ENCODE peak calls at places on chromosomes 2 and 18, in nine cellular contexts. O is activated T-cell treated with anti-CD3 and anti-CD28 coated beads for 1 hour; S is stimulated activated CD8-positive, alpha-beta memory T cell treated with anti-CD3 and anti-CD28 coated beads, Interleukin-4, amount 100 ng/mL, for 48 hours; P is AG10803; Y is activated CD4-positive, alpha-beta T cell treated with anti-CD3 and anti-CD28 coated beads, Interleukin-2, amount 10 ng/mL, durations not matched to agents 7 days and 5 days; A is Right ventricle myocardium inferior; T is NCI-H774; D is NCI-H1105; V is GM12892. M is an unnamed sample.
A peak's percentile ranks its signal among the peaks of the same experiment; 100 is the strongest.

GRCh38 chr18:66511810-66512209 is 92.1 kb downstream of the CDH19 start:
- DNase-seq in O (no peak), S (no peak), P (no peak), Y (no peak), A (no peak), T (no peak), D (no peak), V (no peak), M (no peak)

GRCh38 chr2:240373289-240373885 is 62.1 kb upstream of the GPC1 start:
- DNase-seq in O (no peak), S (no peak), P (no peak), Y (no peak), A (no peak), T (no peak), D (no peak), V (no peak), M (no peak)

GRCh38 chr2:102553601-102554000 is 65.8 kb upstream of the SLC9A2 start:
- DNase-seq in O (no peak), S (no peak), P (no peak), Y (no peak), A (no peak), T (no peak), D (no peak), V (no peak), M (no peak)

GRCh38 chr18:48592540-48592939 is 53.7 kb downstream of the CTIF start:
- DNase-seq in O (no peak), S (no peak), P (no peak), Y (no peak), A (no peak), T (no peak), D (no peak), V (no peak), M (no peak)

GRCh38 chr2:80302001-80302464 is 2.5 kb downstream of the LRRTM1 start:
- DNase-seq in O (no peak), S (no peak), P (no peak), Y (no peak), A (no peak), T (no peak), D (no peak), V (no peak), M (no peak)

GRCh38 chr2:48398285-48399135 is 131.4 kb upstream of the STON1 start:
- DNase-seq in O (no peak), S (no peak), P (no peak), Y (no peak), A (no peak), T (no peak), D (peak; percentile 93), V (no peak), M (no peak)

GRCh38 chr2:207122914-207123744 is 42.6 kb downstream of the KLF7 start:
- DNase-seq in O (no peak), S (peak; percentile 77), P (peak; percentile 62), Y (no peak), A (no peak), T (no peak), D (no peak), V (no peak), M (no peak)

GRCh38 chr2:175004980-175005832 is at the start of gene CHN1:
- DNase-seq in O (peak; percentile 44), S (peak; percentile 72), P (peak; percentile 78), Y (peak; percentile 69), A (peak; percentile 89), T (peak; percentile 86), D (peak; percentile 76), V (peak; percentile 34), M (peak; percentile 58)

GRCh38 chr2:62858231-62858832 is 152.8 kb downstream of the EHBP1 start:
- DNase-seq in O (no peak), S (no peak), P (no peak), Y (no peak), A (no peak), T (no peak), D (no peak), V (no peak), M (no peak)

GRCh38 chr2:159946326-159946992 is 116.0 kb downstream of the PLA2R1 start:
- DNase-seq in O (no peak), S (no peak), P (peak; percentile 81), Y (no peak), A (no peak), T (no peak), D (peak; percentile 18), V (no peak), M (no peak)

GRCh38 chr18:30862900-30863299 is 179.6 kb downstream of the DSC3 start:
- DNase-seq in O (no peak), S (no peak), P (no peak), Y (no peak), A (no peak), T (no peak), D (no peak), V (no peak), M (no peak)

GRCh38 chr2:61151434-61151833 is 10.6 kb upstream of the C2orf74 start:
- DNase-seq in O (no peak), S (no peak), P (peak; percentile 8), Y (no peak), A (no peak), T (no peak), D (no peak), V (no peak), M (no peak)

GRCh38 chr2:207226243-207226642 is 60.5 kb upstream of the KLF7 start:
- DNase-seq in O (no peak), S (no peak), P (no peak), Y (no peak), A (no peak), T (no peak), D (no peak), V (no peak), M (no peak)

GRCh38 chr2:218291934-218292699 is at the start of gene TMBIM1:
- DNase-seq in O (peak; percentile 74), S (peak; percentile 83), P (peak; percentile 68), Y (peak; percentile 78), A (peak; percentile 95), T (peak; percentile 22), D (no peak), V (peak; percentile 92), M (peak; percentile 58)

GRCh38 chr2:154600931-154601494 is 97.5 kb upstream of the KCNJ3 start:
- DNase-seq in O (no peak), S (no peak), P (no peak), Y (no peak), A (no peak), T (no peak), D (no peak), V (no peak), M (no peak)

GRCh38 chr2:63862802-63863201 is 21.1 kb downstream of the UGP2 start:
- DNase-seq in O (no peak), S (no peak), P (no peak), Y (no peak), A (no peak), T (no peak), D (no peak), V (no peak), M (no peak)

GRCh38 chr2:66329081-66329605 is 105.8 kb upstream of the MEIS1 start:
- DNase-seq in O (no peak), S (no peak), P (no peak), Y (no peak), A (no peak), T (no peak), D (no peak), V (no peak), M (no peak)

GRCh38 chr2:176891857-176892256 is 320.7 kb upstream of the HNRNPA3 start:
- DNase-seq in O (no peak), S (no peak), P (no peak), Y (no peak), A (no peak), T (no peak), D (no peak), V (no peak), M (no peak)

GRCh38 chr2:138071720-138072719 is 107.7 kb downstream of the HNMT start:
- DNase-seq in O (no peak), S (no peak), P (no peak), Y (no peak), A (no peak), T (peak; percentile 74), D (peak; percentile 57), V (no peak), M (no peak)

GRCh38 chr18:72848534-72849237 is 19.1 kb downstream of the NETO1 start:
- DNase-seq in O (no peak), S (no peak), P (no peak), Y (no peak), A (no peak), T (no peak), D (no peak), V (no peak), M (no peak)

GRCh38 chr2:164840930-164841718 is 499 bp downstream of the COBLL1 start:
- DNase-seq in O (no peak), S (peak; percentile 47), P (peak; percentile 71), Y (peak; percentile 33), A (peak; percentile 89), T (no peak), D (peak; percentile 46), V (peak; percentile 29), M (no peak)

GRCh38 chr2:60984717-60985116 is 32.8 kb upstream of the PEX13 start:
- DNase-seq in O (no peak), S (no peak), P (no peak), Y (no peak), A (no peak), T (no peak), D (no peak), V (no peak), M (no peak)

GRCh38 chr2:216341151-216341550 is 31.1 kb downstream of the MARCHF4 start:
- DNase-seq in O (no peak), S (peak; percentile 32), P (peak; percentile 68), Y (no peak), A (no peak), T (no peak), D (peak; percentile 3), V (no peak), M (no peak)

GRCh38 chr2:156340377-156340776 is 7.9 kb upstream of the NR4A2 start:
- DNase-seq in O (no peak), S (no peak), P (no peak), Y (no peak), A (no peak), T (no peak), D (no peak), V (no peak), M (no peak)

GRCh38 chr18:78632111-78632541 is 347.5 kb upstream of the SALL3 start:
- DNase-seq in O (no peak), S (no peak), P (no peak), Y (no peak), A (no peak), T (no peak), D (no peak), V (no peak), M (no peak)

GRCh38 chr2:35989523-35989922 is 366.1 kb upstream of the CRIM1 start:
- DNase-seq in O (no peak), S (no peak), P (no peak), Y (no peak), A (no peak), T (peak; percentile 72), D (no peak), V (no peak), M (no peak)

GRCh38 chr2:234826676-234827075 is 125.1 kb upstream of the SH3BP4 start:
- DNase-seq in O (no peak), S (no peak), P (peak; percentile 53), Y (no peak), A (no peak), T (no peak), D (no peak), V (no peak), M (no peak)

GRCh38 chr2:109260886-109261700 is 132.1 kb downstream of the SH3RF3 start:
- DNase-seq in O (no peak), S (no peak), P (peak; percentile 13), Y (no peak), A (no peak), T (peak; percentile 85), D (peak; percentile 37), V (no peak), M (no peak)

GRCh38 chr2:125397535-125398251 is 1258.3 kb upstream of the GYPC start:
- DNase-seq in O (no peak), S (no peak), P (no peak), Y (no peak), A (no peak), T (no peak), D (no peak), V (no peak), M (no peak)

GRCh38 chr2:240184198-240184590 is 43.7 kb upstream of the OTOS start:
- DNase-seq in O (no peak), S (no peak), P (no peak), Y (no peak), A (no peak), T (no peak), D (no peak), V (no peak), M (no peak)

GRCh38 chr2:73516033-73516432 is 126.2 kb downstream of the NAT8 start:
- DNase-seq in O (no peak), S (no peak), P (no peak), Y (no peak), A (no peak), T (no peak), D (no peak), V (no peak), M (no peak)

M was measured in stimulated activated naive CD4-positive, alpha-beta T cell.